ENCODE peak calls at places on chromosomes 5 and 9, in nine cellular contexts. L is hippocampal formation; Y is GM12891; S is heart right ventricle; J is cardiac fibroblast; W is stimulated activated CD8-positive, alpha-beta memory T cell treated with anti-CD3 and anti-CD28 coated beads, Interleukin-12 subunit alpha, Interleukin-12 subunit beta, amount 100 ng/mL, for 1 hour; H is breast epithelium; K is left cardiac atrium; Z is NCI-H187. U is an unnamed sample.

GRCh38 chr5:160353379-160353778 is 17.0 kb downstream of the C1QTNF2 start:
- DNase-seq in L (peak; percentile 55), Y (no peak), S (no peak), J (peak; percentile 17), W (no peak), H (no peak), K (no peak), Z (no peak), U (no peak)

GRCh38 chr9:17987174-17987573 is 408.3 kb downstream of the SH3GL2 start:
- DNase-seq in L (no peak), Y (no peak), S (no peak), J (no peak), W (no peak), H (no peak), K (no peak), Z (no peak), U (no peak)

GRCh38 chr5:50667079-50667652 is 729 bp downstream of the PARP8 start:
- DNase-seq in L (no peak), Y (no peak), S (peak; percentile 44), J (peak; percentile 53), W (peak; percentile 7), H (peak; percentile 57), K (peak; percentile 67), Z (no peak), U (peak; percentile 47)

GRCh38 chr9:110875275-110875674 is 163.0 kb downstream of the LPAR1 start:
- DNase-seq in L (no peak), Y (peak; percentile 8), S (peak; percentile 34), J (no peak), W (no peak), H (no peak), K (peak; percentile 49), Z (no peak), U (no peak)

GRCh38 chr9:32571969-32572899 is 725 bp downstream of the NDUFB6 start:
- DNase-seq in L (peak; percentile 70), Y (peak; percentile 46), S (peak; percentile 39), J (peak; percentile 80), W (peak; percentile 56), H (no peak), K (peak; percentile 56), Z (peak; percentile 7), U (peak; percentile 79)

GRCh38 chr5:93281980-93282772 is 298.8 kb downstream of the NR2F1-AS1 start:
- DNase-seq in L (no peak), Y (no peak), S (peak; percentile 14), J (no peak), W (no peak), H (no peak), K (peak; percentile 28), Z (no peak), U (no peak)

GRCh38 chr5:116402235-116402634 is 172.4 kb downstream of the SEMA6A start:
- DNase-seq in L (no peak), Y (no peak), S (no peak), J (no peak), W (no peak), H (no peak), K (no peak), Z (no peak), U (no peak)

GRCh38 chr5:2579126-2579525 is 172.4 kb downstream of the IRX2 start:
- DNase-seq in L (no peak), Y (no peak), S (no peak), J (no peak), W (no peak), H (no peak), K (no peak), Z (no peak), U (no peak)

GRCh38 chr5:144864113-144864512 is 693.4 kb downstream of the KCTD16 start:
- DNase-seq in L (no peak), Y (no peak), S (no peak), J (no peak), W (no peak), H (no peak), K (no peak), Z (no peak), U (no peak)

GRCh38 chr9:113876806-113877236 is 712 bp downstream of the ZNF618 start:
- DNase-seq in L (peak; percentile 24), Y (no peak), S (no peak), J (peak; percentile 37), W (no peak), H (no peak), K (no peak), Z (no peak), U (no peak)

GRCh38 chr5:158770506-158770905 is 329.2 kb downstream of the EBF1 start:
- DNase-seq in L (no peak), Y (no peak), S (no peak), J (peak; percentile 20), W (no peak), H (no peak), K (no peak), Z (no peak), U (no peak)

GRCh38 chr5:95668216-95668615 is 14.6 kb downstream of the SPATA9 start:
- DNase-seq in L (no peak), Y (no peak), S (no peak), J (peak; percentile 34), W (no peak), H (no peak), K (no peak), Z (no peak), U (no peak)

GRCh38 chr9:73753171-73753570 is 601.5 kb downstream of the ANXA1 start:
- DNase-seq in L (no peak), Y (no peak), S (no peak), J (no peak), W (no peak), H (no peak), K (no peak), Z (no peak), U (no peak)

GRCh38 chr5:3394877-3395599 is 200.6 kb upstream of the IRX1 start:
- DNase-seq in L (no peak), Y (no peak), S (peak; percentile 46), J (no peak), W (no peak), H (no peak), K (no peak), Z (no peak), U (no peak)

GRCh38 chr5:62506659-62507460 is 71.8 kb upstream of the LRRC70 start:
- DNase-seq in L (no peak), Y (no peak), S (no peak), J (no peak), W (no peak), H (no peak), K (no peak), Z (no peak), U (no peak)

GRCh38 chr5:169011009-169011408 is 289.9 kb downstream of the SLIT3 start:
- DNase-seq in L (no peak), Y (no peak), S (no peak), J (no peak), W (no peak), H (no peak), K (no peak), Z (no peak), U (no peak)

GRCh38 chr5:176360894-176361436 is 599 bp downstream of the KIAA1191 start:
- DNase-seq in L (no peak), Y (no peak), S (peak; percentile 28), J (peak; percentile 6), W (no peak), H (no peak), K (no peak), Z (no peak), U (no peak)

GRCh38 chr5:158967566-158967965 is 132.2 kb downstream of the EBF1 start:
- DNase-seq in L (no peak), Y (no peak), S (no peak), J (peak; percentile 62), W (no peak), H (no peak), K (no peak), Z (no peak), U (no peak)

GRCh38 chr5:180287868-180288267 is 4.0 kb downstream of the MAPK9 start:
- DNase-seq in L (no peak), Y (no peak), S (no peak), J (no peak), W (no peak), H (no peak), K (no peak), Z (no peak), U (no peak)

GRCh38 chr5:4868140-4868735 is 271.9 kb upstream of the ADAMTS16 start:
- DNase-seq in L (peak; percentile 13), Y (peak; percentile 66), S (peak; percentile 45), J (peak; percentile 13), W (peak; percentile 3), H (no peak), K (peak; percentile 56), Z (peak; percentile 67), U (peak; percentile 50)

GRCh38 chr5:75672616-75673015 is 44.6 kb downstream of the POC5 start:
- DNase-seq in L (no peak), Y (no peak), S (no peak), J (no peak), W (no peak), H (no peak), K (no peak), Z (no peak), U (peak; percentile 54)

GRCh38 chr9:93184439-93185221 is 691 bp downstream of the WNK2 start:
- DNase-seq in L (no peak), Y (no peak), S (no peak), J (no peak), W (no peak), H (no peak), K (no peak), Z (no peak), U (peak; percentile 57)

U was measured in AG08396.